ENCODE peak calls at places on chromosomes 1 and 21, in nine cellular contexts. T, U, K, D, O, E, I, N and G are unnamed samples.

GRCh38 chr1:154574715-154575114 is 7.1 kb downstream of the CHRNB2 start:
- DNase-seq in I (no peak), E (peak), T (no peak), N (peak), O (no peak), U (peak), K (no peak), D (no peak), G (no peak)

GRCh38 chr1:10537082-10537766 is 62.5 kb downstream of the PEX14 start:
- DNase-seq in O (no peak), U (no peak), T (no peak), N (no peak), I (no peak), E (no peak), D (no peak), K (no peak), G (no peak)

GRCh38 chr1:6870571-6870970 is 85.3 kb downstream of the CAMTA1 start:
- DNase-seq in T (no peak), D (no peak), K (no peak), U (no peak), O (no peak), N (no peak), I (no peak), E (no peak), G (no peak)

GRCh38 chr1:66262233-66262632 is 271.7 kb upstream of the SGIP1 start:
- DNase-seq in O (no peak), D (no peak), N (peak), U (no peak), T (no peak), E (peak), I (peak), K (no peak), G (peak)

GRCh38 chr1:184465489-184466146 is 78.8 kb downstream of the C1orf21 start:
- DNase-seq in D (no peak), O (no peak), E (no peak), T (no peak), K (no peak), N (no peak), I (no peak), U (peak), G (no peak)

GRCh38 chr21:30257773-30258172 is 25.0 kb downstream of the KRTAP24-1 start:
- DNase-seq in D (no peak), K (peak), T (no peak), I (no peak), N (peak), U (peak), O (peak), E (peak), G (peak)

GRCh38 chr1:28037946-28038345 is 50.5 kb downstream of the EYA3 start:
- DNase-seq in U (no peak), I (no peak), D (no peak), O (no peak), N (peak), E (no peak), K (no peak), T (no peak), G (peak)

GRCh38 chr1:32353886-32354570 is 8.3 kb downstream of the FAM229A start:
- DNase-seq in D (no peak), T (no peak), N (no peak), U (no peak), I (no peak), E (no peak), O (peak), K (no peak), G (no peak)

GRCh38 chr21:35428041-35428400 is 378.9 kb upstream of the RUNX1 start:
- DNase-seq in E (no peak), U (no peak), N (no peak), T (no peak), D (no peak), I (peak), O (no peak), K (no peak), G (no peak)

GRCh38 chr1:209576798-209577197 is 6.7 kb upstream of the CAMK1G start:
- DNase-seq in D (peak), I (no peak), K (peak), N (peak), E (peak), U (peak), T (peak), O (peak), G (peak)

GRCh38 chr1:98048234-98048633 is 127.4 kb upstream of the DPYD start:
- DNase-seq in I (peak), N (peak), D (peak), T (peak), E (peak), O (peak), K (peak), U (peak), G (peak)

GRCh38 chr1:50419192-50419906 is 3.9 kb downstream of the DMRTA2 start:
- DNase-seq in E (no peak), T (no peak), I (no peak), N (no peak), D (peak), U (peak), K (no peak), O (no peak), G (peak)

GRCh38 chr1:13593511-13594131 is 10.0 kb downstream of the PDPN start:
- DNase-seq in D (no peak), N (peak), T (peak), E (no peak), U (peak), K (peak), I (peak), O (peak), G (no peak)

GRCh38 chr1:156513189-156513588 is 12.6 kb upstream of the MEF2D start:
- DNase-seq in N (no peak), E (no peak), T (no peak), K (no peak), I (no peak), O (no peak), U (no peak), D (no peak), G (no peak)

GRCh38 chr1:67833595-67833926 is 294 bp upstream of the GNG12 start:
- DNase-seq in I (peak), N (no peak), O (peak), U (peak), E (peak), D (no peak), K (no peak), T (no peak), G (no peak)

GRCh38 chr1:76103034-76103433 is 28.5 kb downstream of the ST6GALNAC3 start:
- DNase-seq in T (no peak), U (no peak), D (no peak), I (no peak), E (no peak), N (no peak), K (no peak), O (no peak), G (no peak)

GRCh38 chr1:155037043-155037442 is 3.4 kb downstream of the DCST1 start:
- DNase-seq in I (no peak), U (no peak), O (no peak), K (no peak), D (no peak), N (no peak), T (no peak), E (no peak), G (no peak)

GRCh38 chr1:63575340-63575826 is 17.8 kb upstream of the PGM1 start:
- DNase-seq in U (no peak), I (no peak), T (no peak), D (no peak), K (no peak), E (peak), N (peak), O (no peak), G (peak)

GRCh38 chr1:110746644-110747259 is 72.0 kb upstream of the KCNA3 start:
- DNase-seq in I (no peak), O (peak), U (peak), T (no peak), K (peak), D (peak), E (peak), N (peak), G (peak)

GRCh38 chr1:3745071-3745470 is 7.2 kb upstream of the CCDC27 start:
- DNase-seq in I (no peak), K (no peak), E (no peak), U (no peak), D (no peak), N (no peak), O (no peak), T (no peak), G (no peak)

GRCh38 chr1:199685369-199685768 is 342.1 kb upstream of the NR5A2 start:
- DNase-seq in O (no peak), I (peak), N (peak), D (no peak), K (no peak), T (no peak), U (no peak), E (no peak), G (no peak)

GRCh38 chr21:33373451-33373850 is 29.8 kb upstream of the IFNGR2 start:
- DNase-seq in D (no peak), N (no peak), O (no peak), E (no peak), K (no peak), I (no peak), T (peak), U (no peak), G (no peak)

GRCh38 chr1:91900538-91900937 is 14.6 kb upstream of the TGFBR3 start:
- DNase-seq in O (no peak), E (no peak), I (peak), U (no peak), K (no peak), N (no peak), D (no peak), T (no peak), G (no peak)

GRCh38 chr1:107626075-107626796 is 338.7 kb downstream of the VAV3 start:
- DNase-seq in O (no peak), N (no peak), T (no peak), I (no peak), U (no peak), D (no peak), E (no peak), K (no peak), G (no peak)

GRCh38 chr1:104387716-104388508 is 638.2 kb downstream of the AMY1C start:
- DNase-seq in O (no peak), D (no peak), E (no peak), T (no peak), N (no peak), U (no peak), I (no peak), K (no peak), G (no peak)

GRCh38 chr1:205599667-205600042 is 32.2 kb downstream of the ELK4 start:
- DNase-seq in I (no peak), U (no peak), K (no peak), T (no peak), N (no peak), O (no peak), E (no peak), D (no peak), G (no peak)

GRCh38 chr1:186605762-186606350 is 74.4 kb downstream of the PTGS2 start:
- DNase-seq in I (peak), E (peak), U (peak), K (peak), N (peak), O (peak), D (peak), T (no peak), G (peak)

GRCh38 chr1:6785721-6786505 is 659 bp downstream of the CAMTA1 start:
- DNase-seq in N (peak), E (peak), D (peak), T (peak), I (no peak), O (no peak), U (peak), K (peak), G (peak)

GRCh38 chr1:28185071-28185470 is 8.6 kb upstream of the PTAFR start:
- DNase-seq in I (no peak), T (no peak), N (no peak), K (no peak), E (no peak), U (no peak), O (no peak), D (no peak), G (no peak)

GRCh38 chr1:154265586-154265985 is 6.8 kb upstream of the HAX1 start:
- DNase-seq in D (no peak), I (no peak), E (no peak), O (no peak), U (no peak), T (no peak), K (no peak), N (no peak), G (no peak)

GRCh38 chr1:160877221-160877620 is 7.8 kb downstream of the ITLN1 start:
- DNase-seq in T (no peak), I (no peak), U (no peak), D (no peak), O (no peak), E (peak), N (no peak), K (no peak), G (no peak)

GRCh38 chr1:94503153-94503552 is 38.4 kb downstream of the F3 start:
- DNase-seq in I (no peak), D (no peak), N (no peak), K (no peak), T (no peak), U (no peak), E (no peak), O (no peak), G (no peak)

GRCh38 chr1:227939791-227940771 is 7.7 kb downstream of the WNT9A start:
- DNase-seq in D (no peak), I (no peak), K (peak), O (no peak), T (peak), U (no peak), N (no peak), E (no peak), G (no peak)

GRCh38 chr1:93663191-93663614 is 18.4 kb downstream of the BCAR3 start:
- DNase-seq in I (no peak), N (no peak), K (no peak), U (no peak), T (no peak), E (no peak), D (no peak), O (no peak), G (no peak)

GRCh38 chr1:115839706-115840095 is 1.2 kb downstream of the NHLH2 start:
- DNase-seq in T (no peak), D (no peak), U (no peak), N (no peak), K (no peak), I (no peak), E (no peak), O (no peak), G (no peak)

GRCh38 chr1:169896013-169896412 is 2.3 kb upstream of the SCYL3 start:
- DNase-seq in K (no peak), E (no peak), D (no peak), N (no peak), U (no peak), I (no peak), T (no peak), O (no peak), G (no peak)

GRCh38 chr1:226548281-226549093 is at the start of gene STUM:
- DNase-seq in U (peak), T (peak), D (peak), E (peak), K (peak), I (no peak), N (peak), O (peak), G (peak)

GRCh38 chr1:31955917-31956736 is 18.0 kb upstream of the PTP4A2 start:
- DNase-seq in T (peak), D (no peak), I (peak), N (peak), O (peak), U (peak), E (peak), K (peak), G (peak)

GRCh38 chr1:230754831-230755230 is 7.6 kb downstream of the CAPN9 start:
- DNase-seq in E (no peak), T (no peak), I (no peak), U (no peak), O (peak), K (peak), D (no peak), N (no peak), G (no peak)

GRCh38 chr1:53258216-53258615 is 19.9 kb upstream of the MAGOH start:
- DNase-seq in O (no peak), T (no peak), I (no peak), E (no peak), D (no peak), N (no peak), U (no peak), K (no peak), G (no peak)

GRCh38 chr1:53257454-53258081 is 19.2 kb upstream of the MAGOH start:
- DNase-seq in N (no peak), O (no peak), I (no peak), U (no peak), D (no peak), T (no peak), K (no peak), E (peak), G (no peak)

GRCh38 chr1:53256744-53257453 is 18.6 kb upstream of the MAGOH start:
- DNase-seq in K (no peak), U (no peak), N (no peak), T (no peak), O (no peak), E (no peak), D (no peak), I (no peak), G (no peak)

GRCh38 chr1:53254011-53254640 is 15.8 kb upstream of the MAGOH start:
- DNase-seq in U (no peak), E (no peak), D (no peak), N (peak), T (no peak), O (no peak), I (no peak), K (no peak), G (no peak)

GRCh38 chr1:53255031-53255430 is 16.7 kb upstream of the MAGOH start:
- DNase-seq in O (no peak), E (no peak), I (no peak), K (no peak), N (no peak), D (no peak), U (no peak), T (no peak), G (no peak)
- TF ChIP-seq CTCF in O (no peak), E (peak), I (peak), K (no peak), N (no peak), D (no peak), U (no peak), T (no peak), G (no peak)

DNA sequence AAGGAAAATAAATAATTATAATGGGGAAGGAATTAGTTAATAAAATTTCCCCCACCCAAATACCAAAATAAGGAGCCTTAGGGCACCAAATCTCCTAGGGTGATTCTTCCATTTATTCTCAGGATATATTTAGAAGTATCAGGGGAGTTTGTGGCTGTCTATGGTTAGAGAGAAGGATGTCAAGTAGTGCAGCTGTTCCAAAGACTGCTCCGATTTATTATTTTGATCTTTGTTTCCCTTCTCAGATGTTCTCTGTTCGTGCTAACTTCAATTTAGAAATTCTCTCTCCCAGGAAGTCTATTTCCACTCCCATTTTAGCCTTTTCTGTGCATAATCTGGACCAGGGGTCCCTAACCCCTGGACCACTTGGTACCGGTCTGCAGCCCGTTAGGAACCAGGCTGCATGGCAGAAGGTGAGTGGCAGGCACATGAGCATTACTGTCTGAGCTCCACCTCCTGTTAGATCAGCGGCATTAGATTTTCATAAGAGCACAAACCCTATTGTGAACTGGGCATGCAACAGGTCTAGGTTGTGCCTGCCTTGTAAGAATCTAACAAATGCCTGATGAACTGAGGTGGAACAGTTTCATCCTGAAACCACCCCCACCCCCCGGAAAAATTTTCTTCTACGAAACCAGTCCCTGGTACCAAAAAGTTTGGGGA is 9.3 kb upstream of the MAST2 start:
- DNase-seq in O (no peak), U (no peak), K (no peak), E (no peak), T (no peak), I (no peak), N (no peak), D (no peak), G (no peak)
- TF ChIP-seq CTCF in O (no peak), U (no peak), K (no peak), E (no peak), T (no peak), I (no peak), N (no peak), D (no peak), G (no peak)

GRCh38 chr1:229148743-229149142 is 122.2 kb upstream of the RAB4A start:
- DNase-seq in N (no peak), K (no peak), U (no peak), O (no peak), E (no peak), I (no peak), D (no peak), T (no peak), G (no peak)

GRCh38 chr1:229150518-229150917 is 120.4 kb upstream of the RAB4A start:
- DNase-seq in K (no peak), D (no peak), E (no peak), N (no peak), I (no peak), O (no peak), U (peak), T (no peak), G (no peak)

GRCh38 chr1:229148041-229148671 is 122.8 kb upstream of the RAB4A start:
- DNase-seq in D (peak), N (peak), I (no peak), E (no peak), K (no peak), U (peak), O (no peak), T (no peak), G (peak)

GRCh38 chr1:229149435-229149834 is 121.5 kb upstream of the RAB4A start:
- DNase-seq in E (no peak), T (no peak), N (no peak), K (no peak), U (no peak), D (no peak), O (no peak), I (no peak), G (no peak)

DNA sequence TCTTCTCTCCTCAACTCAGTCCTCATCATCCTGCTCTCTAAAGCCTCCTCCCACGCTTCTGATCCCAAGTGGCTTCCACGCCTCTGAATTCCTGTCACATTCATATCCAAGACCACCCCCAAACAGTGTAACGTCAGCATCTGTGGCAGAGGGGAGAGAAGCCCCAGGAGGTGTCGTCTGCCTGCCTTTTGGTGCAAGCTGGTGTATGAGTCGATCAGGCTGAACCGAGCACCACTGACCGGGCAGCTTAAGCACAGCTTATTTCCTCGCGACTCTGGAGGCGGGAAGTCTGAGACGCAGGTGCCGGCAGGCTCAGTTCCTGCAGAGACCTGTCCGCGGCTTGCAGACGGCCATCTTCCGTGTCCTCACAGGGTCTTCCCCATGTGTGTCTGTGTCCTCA is 123.8 kb upstream of the RAB4A start:
- DNase-seq in E (no peak), U (peak), O (no peak), T (no peak), I (no peak), D (no peak), N (no peak), K (no peak), G (no peak)
- TF ChIP-seq CTCF in E (no peak), U (no peak), O (no peak), T (no peak), I (no peak), D (no peak), N (no peak), K (no peak), G (no peak)

GRCh38 chr1:234154320-234155251 is 218.7 kb upstream of the COA6 start:
- DNase-seq in K (no peak), E (peak), T (no peak), N (peak), U (peak), D (no peak), O (no peak), I (peak), G (peak)
- TF ChIP-seq CTCF in K (peak), E (peak), T (peak), N (peak), U (peak), D (peak), O (peak), I (peak), G (peak)